ENCODE peak calls at places on chromosome 7, in ten cellular contexts. Z, K, S, O, F, C, L, Q, B and N are unnamed samples.
A peak's percentile ranks its signal among the peaks of the same experiment; 100 is the strongest.

GRCh38 chr7:129503725-129504124 is 1.4 kb downstream of the SMKR1 start:
- DNase-seq in O (no peak), F (no peak), C (no peak), B (no peak), Z (no peak), S (no peak), Q (no peak), L (no peak), K (no peak), N (peak; percentile 32)

GRCh38 chr7:87028636-87029035 is 30.8 kb downstream of the ELAPOR2 start:
- DNase-seq in B (no peak), C (no peak), F (no peak), L (no peak), Q (peak; percentile 32), S (no peak), O (no peak), Z (no peak), K (peak; percentile 47), N (no peak)

GRCh38 chr7:101519324-101520017 is 109.6 kb downstream of the MYL10 start:
- DNase-seq in F (peak; percentile 83), Q (no peak), K (no peak), L (no peak), B (no peak), Z (no peak), O (peak; percentile 98), S (no peak), C (peak; percentile 59), N (no peak)

GRCh38 chr7:104231054-104232046 is 23.5 kb upstream of the ORC5 start:
- DNase-seq in B (peak; percentile 72), K (peak; percentile 87), O (peak; percentile 76), S (peak; percentile 34), Q (peak; percentile 80), Z (no peak), L (peak; percentile 46), F (peak; percentile 40), C (peak; percentile 49), N (no peak)

GRCh38 chr7:90488220-90488619 is 18.8 kb downstream of the PTTG1IP2 start:
- DNase-seq in C (no peak), O (no peak), K (no peak), L (no peak), F (no peak), B (no peak), Z (no peak), S (no peak), Q (no peak), N (no peak)

GRCh38 chr7:129176853-129177369 is 11.5 kb upstream of the SMO start:
- DNase-seq in Z (no peak), B (no peak), Q (no peak), K (no peak), O (no peak), S (no peak), C (no peak), L (no peak), F (no peak), N (no peak)

GRCh38 chr7:47792521-47793121 is 155.6 kb downstream of the PKD1L1 start:
- DNase-seq in S (no peak), Z (no peak), C (no peak), O (no peak), B (no peak), L (no peak), Q (peak; percentile 25), K (no peak), F (peak; percentile 25), N (no peak)

GRCh38 chr7:88312061-88312663 is 5.5 kb upstream of the STEAP4 start:
- DNase-seq in Z (no peak), B (no peak), O (peak; percentile 96), F (no peak), K (no peak), L (no peak), Q (no peak), S (peak; percentile 91), C (peak; percentile 33), N (no peak)

GRCh38 chr7:95102662-95103061 is 195.3 kb downstream of the PPP1R9A start:
- DNase-seq in S (no peak), B (no peak), Q (no peak), O (peak; percentile 35), Z (no peak), K (no peak), F (no peak), C (no peak), L (no peak), N (no peak)

GRCh38 chr7:150996289-150997074 is 5.7 kb downstream of the NOS3 start:
- DNase-seq in C (no peak), S (no peak), K (peak; percentile 65), O (no peak), B (peak; percentile 48), F (no peak), Q (no peak), Z (no peak), L (no peak), N (no peak)

GRCh38 chr7:51354434-51354833 is 37.8 kb upstream of the COBL start:
- DNase-seq in B (no peak), C (no peak), S (no peak), K (no peak), O (no peak), Z (no peak), Q (no peak), L (no peak), F (no peak), N (no peak)

GRCh38 chr7:51356849-51357516 is 40.4 kb upstream of the COBL start:
- DNase-seq in B (no peak), F (no peak), S (no peak), K (peak; percentile 36), O (no peak), C (no peak), Q (no peak), L (no peak), Z (no peak), N (no peak)

GRCh38 chr7:51357821-51358220 is 41.2 kb upstream of the COBL start:
- DNase-seq in L (no peak), O (no peak), F (no peak), C (no peak), K (peak; percentile 3), B (no peak), Z (no peak), S (no peak), Q (no peak), N (no peak)

GRCh38 chr7:51352174-51353145 is 35.9 kb upstream of the COBL start:
- DNase-seq in L (no peak), B (peak; percentile 57), Q (no peak), F (no peak), O (no peak), S (no peak), Z (no peak), C (no peak), K (peak; percentile 64), N (no peak)

DNA sequence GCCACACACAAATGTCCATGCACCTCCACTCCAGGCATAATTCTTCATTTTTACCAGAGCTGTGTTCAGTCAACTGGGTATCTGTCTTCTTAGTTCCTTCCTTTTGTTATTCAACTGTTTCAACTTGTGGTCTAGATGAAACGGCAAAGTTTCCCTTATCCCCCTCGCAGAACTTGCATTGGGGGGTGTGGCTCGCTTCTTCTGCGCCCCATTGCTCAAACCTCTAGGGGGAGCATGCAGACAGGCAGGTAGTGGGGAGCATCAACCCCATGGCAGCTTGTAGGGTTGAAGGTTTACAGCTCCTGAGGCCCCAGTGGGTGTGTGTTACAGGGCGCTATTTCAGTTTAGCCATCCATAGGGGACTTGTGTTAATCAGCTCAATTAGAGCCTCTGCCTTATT is 38.3 kb upstream of the COBL start:
- DNase-seq in C (no peak), Q (no peak), L (no peak), S (no peak), O (no peak), F (no peak), K (peak; percentile 50), Z (no peak), B (peak; percentile 51), N (no peak)
- TF ChIP-seq CTCF in C (no peak), Q (peak; percentile 28), L (no peak), S (no peak), O (no peak), F (no peak), K (peak; percentile 40), Z (no peak), B (peak; percentile 58), N (no peak)

GRCh38 chr7:24549961-24550360 is 23.3 kb upstream of the PALS2 start:
- DNase-seq in F (no peak), K (no peak), L (no peak), Z (no peak), O (no peak), Q (no peak), C (no peak), B (no peak), S (no peak), N (no peak)

GRCh38 chr7:24560772-24561171 is 12.5 kb upstream of the PALS2 start:
- DNase-seq in F (no peak), C (no peak), B (no peak), Z (no peak), S (no peak), L (no peak), O (no peak), Q (no peak), K (no peak), N (no peak)

DNA sequence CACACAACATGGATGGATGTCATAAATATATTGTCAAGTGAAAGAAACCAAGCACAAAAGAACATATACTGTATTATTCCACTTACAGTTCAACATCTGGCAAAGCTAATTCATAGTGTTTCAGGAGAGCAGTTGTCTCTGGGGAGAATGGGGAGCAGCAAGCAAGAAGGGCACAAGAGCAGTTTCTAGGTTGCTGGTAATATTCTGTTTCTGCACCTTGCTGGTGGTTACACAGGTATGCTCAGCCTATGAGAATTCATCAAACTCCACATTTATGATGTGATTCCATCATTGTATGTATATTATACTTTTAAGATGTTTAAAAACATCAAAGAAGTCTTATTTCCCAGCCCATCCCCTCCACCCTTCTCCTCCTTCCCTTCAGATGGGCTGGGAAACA is 18.1 kb upstream of the PALS2 start:
- DNase-seq in O (no peak), Z (no peak), B (no peak), C (no peak), S (no peak), Q (no peak), K (no peak), F (no peak), L (no peak), N (no peak)
- TF ChIP-seq CTCF in O (no peak), Z (no peak), B (no peak), C (no peak), S (no peak), Q (no peak), K (no peak), F (no peak), L (no peak), N (no peak)

GRCh38 chr7:91645542-91645941 is 235.0 kb downstream of the MTERF1 start:
- DNase-seq in Q (no peak), K (no peak), C (no peak), B (no peak), L (no peak), S (no peak), O (no peak), Z (no peak), F (no peak), N (no peak)
- TF ChIP-seq CTCF in Q (no peak), K (no peak), C (no peak), B (no peak), L (no peak), S (no peak), O (no peak), Z (no peak), F (no peak), N (no peak)

DNA sequence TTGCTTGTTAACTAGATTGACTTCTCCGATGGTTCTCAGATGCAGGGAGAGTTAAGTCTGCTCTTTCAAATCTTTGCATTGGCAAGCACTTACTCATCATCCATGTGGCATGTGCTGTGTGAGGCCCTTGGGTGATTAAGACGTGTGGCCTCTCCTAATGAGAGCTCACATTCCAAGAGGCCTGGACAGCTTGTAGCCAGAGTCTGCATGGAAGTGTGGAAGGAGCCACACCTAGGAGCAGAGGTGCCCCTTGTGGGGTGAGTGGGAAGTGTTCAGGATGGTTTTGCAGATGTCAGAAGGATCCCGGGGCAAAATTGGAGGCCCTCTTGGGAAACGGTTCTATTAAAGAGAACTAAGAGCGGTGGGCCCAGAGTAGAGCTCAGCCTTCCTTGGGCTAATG is 225.9 kb downstream of the PAXIP1 start:
- DNase-seq in F (peak; percentile 47), C (peak; percentile 3), Z (no peak), Q (peak; percentile 27), O (peak; percentile 6), S (no peak), K (peak; percentile 70), L (no peak), B (no peak), N (no peak)
- TF ChIP-seq CTCF in F (peak; percentile 29), C (no peak), Z (no peak), Q (peak; percentile 38), O (no peak), S (no peak), K (peak; percentile 58), L (peak; percentile 24), B (peak; percentile 51), N (peak; percentile 32)